ENCODE peak calls at places on chromosomes 11 and 22, in five cellular contexts. One of them, this sample, is unnamed.

GRCh38 chr11:5992604-5993251 is 5.9 kb upstream of the OR52L1 start:
- DNase-seq in Peyer's patch: no peak
- DNase-seq in tibial artery: no peak
- DNase-seq in cardiac muscle cell: peak; percentile 13
- DNase-seq in breast epithelium: no peak
- DNase-seq in this sample: no peak

GRCh38 chr22:20430101-20430640 is 7.5 kb downstream of the SCARF2 start:
- DNase-seq in Peyer's patch: peak; percentile 49
- DNase-seq in cardiac muscle cell: no peak
- DNase-seq in breast epithelium: no peak
- DNase-seq in tibial artery: no peak
- DNase-seq in this sample: no peak

GRCh38 chr11:134925432-134925831 is 513.4 kb upstream of the B3GAT1 start:
- DNase-seq in tibial artery: no peak
- DNase-seq in cardiac muscle cell: no peak
- DNase-seq in breast epithelium: no peak
- DNase-seq in Peyer's patch: no peak
- DNase-seq in this sample: no peak

GRCh38 chr11:34492806-34493414 is 20.7 kb downstream of the ELF5 start:
- DNase-seq in tibial artery: peak; percentile 79
- DNase-seq in Peyer's patch: no peak
- DNase-seq in cardiac muscle cell: peak; percentile 81
- DNase-seq in breast epithelium: peak; percentile 45
- DNase-seq in this sample: peak; percentile 74

GRCh38 chr11:75815345-75815983 is 454 bp downstream of the UVRAG start:
- DNase-seq in tibial artery: peak; percentile 36
- DNase-seq in Peyer's patch: no peak
- DNase-seq in cardiac muscle cell: no peak
- DNase-seq in breast epithelium: peak; percentile 45
- DNase-seq in this sample: peak; percentile 47

GRCh38 chr22:48594757-48595510 is 1232.7 kb downstream of the BRD1 start:
- DNase-seq in tibial artery: no peak
- DNase-seq in Peyer's patch: no peak
- DNase-seq in cardiac muscle cell: no peak
- DNase-seq in breast epithelium: no peak
- DNase-seq in this sample: no peak

GRCh38 chr11:75450826-75451783 is 18.1 kb upstream of the KLHL35 start:
- DNase-seq in cardiac muscle cell: peak; percentile 32
- DNase-seq in breast epithelium: no peak
- DNase-seq in tibial artery: no peak
- DNase-seq in Peyer's patch: no peak
- DNase-seq in this sample: no peak

GRCh38 chr11:2888266-2888968 is 2.8 kb upstream of the CDKN1C start:
- DNase-seq in breast epithelium: peak; percentile 90
- DNase-seq in Peyer's patch: peak; percentile 95
- DNase-seq in cardiac muscle cell: peak; percentile 95
- DNase-seq in tibial artery: peak; percentile 95
- DNase-seq in this sample: peak; percentile 96

GRCh38 chr11:1285876-1286275 is 23.6 kb downstream of the TOLLIP start:
- DNase-seq in Peyer's patch: no peak
- DNase-seq in breast epithelium: no peak
- DNase-seq in tibial artery: no peak
- DNase-seq in cardiac muscle cell: no peak
- DNase-seq in this sample: no peak

GRCh38 chr11:71563401-71563800 is 2.0 kb upstream of the KRTAP5-10 start:
- DNase-seq in cardiac muscle cell: peak; percentile 62
- DNase-seq in Peyer's patch: no peak
- DNase-seq in tibial artery: no peak
- DNase-seq in breast epithelium: no peak
- DNase-seq in this sample: no peak

GRCh38 chr11:121063728-121064127 is 37.3 kb upstream of the TECTA start:
- DNase-seq in cardiac muscle cell: peak; percentile 16
- DNase-seq in Peyer's patch: no peak
- DNase-seq in breast epithelium: no peak
- DNase-seq in tibial artery: no peak
- DNase-seq in this sample: no peak

GRCh38 chr11:111819161-111820058 is 52.0 kb downstream of the ALG9 start:
- DNase-seq in cardiac muscle cell: no peak
- DNase-seq in tibial artery: peak; percentile 41
- DNase-seq in breast epithelium: no peak
- DNase-seq in Peyer's patch: no peak
- DNase-seq in this sample: peak; percentile 65

GRCh38 chr11:120973501-120973900 is 50.4 kb upstream of the TBCEL start:
- DNase-seq in breast epithelium: no peak
- DNase-seq in tibial artery: no peak
- DNase-seq in Peyer's patch: no peak
- DNase-seq in cardiac muscle cell: no peak
- DNase-seq in this sample: no peak

GRCh38 chr22:24466831-24467249 is 28.3 kb upstream of the UPB1 start:
- DNase-seq in breast epithelium: no peak
- DNase-seq in Peyer's patch: no peak
- DNase-seq in tibial artery: peak; percentile 30
- DNase-seq in cardiac muscle cell: peak; percentile 62
- DNase-seq in this sample: no peak

GRCh38 chr11:10026514-10026913 is 267.5 kb downstream of the SBF2 start:
- DNase-seq in Peyer's patch: no peak
- DNase-seq in breast epithelium: no peak
- DNase-seq in tibial artery: no peak
- DNase-seq in cardiac muscle cell: no peak
- DNase-seq in this sample: no peak

GRCh38 chr22:46057206-46057605 is 80.2 kb upstream of the WNT7B start:
- DNase-seq in breast epithelium: peak; percentile 40
- DNase-seq in Peyer's patch: peak; percentile 36
- DNase-seq in tibial artery: peak; percentile 39
- DNase-seq in cardiac muscle cell: no peak
- DNase-seq in this sample: peak; percentile 25

GRCh38 chr11:126029805-126030204 is 32.9 kb downstream of the CDON start:
- DNase-seq in Peyer's patch: no peak
- DNase-seq in cardiac muscle cell: no peak
- DNase-seq in tibial artery: no peak
- DNase-seq in breast epithelium: no peak
- DNase-seq in this sample: no peak

GRCh38 chr11:108568183-108568858 is 25.2 kb downstream of the EXPH5 start:
- DNase-seq in Peyer's patch: no peak
- DNase-seq in tibial artery: no peak
- DNase-seq in cardiac muscle cell: no peak
- DNase-seq in breast epithelium: no peak
- DNase-seq in this sample: peak; percentile 52

GRCh38 chr22:32413715-32414114 is 1.7 kb upstream of the RTCB start:
- DNase-seq in tibial artery: no peak
- DNase-seq in Peyer's patch: no peak
- DNase-seq in cardiac muscle cell: peak; percentile 5
- DNase-seq in breast epithelium: no peak
- DNase-seq in this sample: no peak

GRCh38 chr11:20611445-20611844 is 12.0 kb downstream of the SLC6A5 start:
- DNase-seq in breast epithelium: no peak
- DNase-seq in Peyer's patch: no peak
- DNase-seq in tibial artery: no peak
- DNase-seq in cardiac muscle cell: no peak
- DNase-seq in this sample: no peak

GRCh38 chr22:31093090-31093850 is 12.2 kb downstream of the SMTN start:
- DNase-seq in breast epithelium: no peak
- DNase-seq in Peyer's patch: no peak
- DNase-seq in tibial artery: no peak
- DNase-seq in cardiac muscle cell: peak; percentile 76
- DNase-seq in this sample: peak; percentile 77

GRCh38 chr11:119741369-119742262 is 12.6 kb upstream of the NECTIN1 start:
- DNase-seq in cardiac muscle cell: peak; percentile 71
- DNase-seq in tibial artery: no peak
- DNase-seq in breast epithelium: no peak
- DNase-seq in Peyer's patch: peak; percentile 82
- DNase-seq in this sample: peak; percentile 69

GRCh38 chr22:49203863-49204598 is 623.6 kb downstream of the BRD1 start:
- DNase-seq in breast epithelium: no peak
- DNase-seq in Peyer's patch: no peak
- DNase-seq in cardiac muscle cell: no peak
- DNase-seq in tibial artery: peak; percentile 11
- DNase-seq in this sample: peak; percentile 23

GRCh38 chr11:2793781-2794418 is 91.7 kb downstream of the CDKN1C start:
- DNase-seq in tibial artery: peak; percentile 15
- DNase-seq in Peyer's patch: peak; percentile 31
- DNase-seq in cardiac muscle cell: no peak
- DNase-seq in breast epithelium: no peak
- DNase-seq in this sample: peak; percentile 19

GRCh38 chr11:58912124-58912523 is 27.2 kb upstream of the GLYATL1 start:
- DNase-seq in cardiac muscle cell: no peak
- DNase-seq in Peyer's patch: no peak
- DNase-seq in breast epithelium: no peak
- DNase-seq in tibial artery: no peak
- DNase-seq in this sample: no peak

GRCh38 chr11:66953431-66953833 is 4.8 kb downstream of the PC start:
- DNase-seq in breast epithelium: no peak
- DNase-seq in tibial artery: no peak
- DNase-seq in Peyer's patch: no peak
- DNase-seq in cardiac muscle cell: no peak
- DNase-seq in this sample: no peak

GRCh38 chr11:45021692-45022130 is 71.0 kb upstream of the TP53I11 start:
- DNase-seq in tibial artery: peak; percentile 89
- DNase-seq in cardiac muscle cell: peak; percentile 25
- DNase-seq in breast epithelium: peak; percentile 33
- DNase-seq in Peyer's patch: no peak
- DNase-seq in this sample: no peak

GRCh38 chr22:47625531-47626427 is 863.3 kb downstream of the TBC1D22A start:
- DNase-seq in Peyer's patch: no peak
- DNase-seq in tibial artery: no peak
- DNase-seq in cardiac muscle cell: no peak
- DNase-seq in breast epithelium: no peak
- DNase-seq in this sample: no peak

GRCh38 chr11:117910525-117910924 is 18.7 kb downstream of the TMPRSS13 start:
- DNase-seq in cardiac muscle cell: no peak
- DNase-seq in Peyer's patch: peak; percentile 12
- DNase-seq in tibial artery: no peak
- DNase-seq in breast epithelium: no peak
- DNase-seq in this sample: no peak

GRCh38 chr11:117220568-117220967 is 11.3 kb downstream of the PCSK7 start:
- DNase-seq in Peyer's patch: peak; percentile 49
- DNase-seq in cardiac muscle cell: no peak
- DNase-seq in breast epithelium: peak; percentile 71
- DNase-seq in tibial artery: peak; percentile 85
- DNase-seq in this sample: no peak

GRCh38 chr22:37739000-37739399 is 42.2 kb downstream of the TRIOBP start:
- DNase-seq in breast epithelium: peak; percentile 41
- DNase-seq in tibial artery: peak; percentile 58
- DNase-seq in cardiac muscle cell: no peak
- DNase-seq in Peyer's patch: no peak
- DNase-seq in this sample: no peak

GRCh38 chr22:50691521-50691920 is 18.9 kb downstream of the SHANK3 start:
- DNase-seq in breast epithelium: no peak
- DNase-seq in cardiac muscle cell: peak; percentile 45
- DNase-seq in Peyer's patch: no peak
- DNase-seq in tibial artery: peak; percentile 13
- DNase-seq in this sample: no peak

GRCh38 chr11:1636291-1636950 is 6.8 kb downstream of the KRTAP5-5 start:
- DNase-seq in tibial artery: no peak
- DNase-seq in Peyer's patch: no peak
- DNase-seq in cardiac muscle cell: no peak
- DNase-seq in breast epithelium: no peak
- DNase-seq in this sample: no peak

GRCh38 chr11:12137005-12137690 is 26.8 kb downstream of the MICAL2 start:
- DNase-seq in cardiac muscle cell: no peak
- DNase-seq in breast epithelium: peak; percentile 86
- DNase-seq in Peyer's patch: peak; percentile 80
- DNase-seq in tibial artery: no peak
- DNase-seq in this sample: peak; percentile 51
- H3K27ac ChIP-seq in cardiac muscle cell: peak overlapping the region; percentile 62
- H3K27ac ChIP-seq in breast epithelium: peak overlapping the region; percentile 81
- H3K27ac ChIP-seq in Peyer's patch: peak overlapping the region; percentile 27
- H3K27ac ChIP-seq in tibial artery: peak overlapping the region; percentile 89
- H3K27ac ChIP-seq in this sample: peak overlapping the region; percentile 83

DNA sequence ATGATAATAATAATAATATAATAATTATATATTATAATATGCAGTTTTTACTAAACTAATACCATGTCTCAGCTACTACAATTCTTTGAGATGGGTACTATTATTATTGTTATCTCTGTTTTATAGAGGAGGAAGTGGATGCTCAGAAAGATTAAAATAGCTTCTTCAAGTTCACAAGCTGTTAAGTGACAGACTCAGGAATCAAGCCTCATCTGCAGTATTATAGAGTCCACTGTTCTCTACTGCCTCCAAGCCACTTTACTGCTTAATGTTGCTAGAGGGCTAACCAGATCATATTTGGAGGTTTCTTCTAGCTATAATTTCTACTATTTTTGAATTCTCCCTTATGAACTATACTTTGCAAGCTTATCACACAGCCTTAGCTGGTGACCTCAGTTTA is 62.7 kb downstream of the CSTPP1 start:
- DNase-seq in tibial artery: no peak
- DNase-seq in cardiac muscle cell: no peak
- DNase-seq in Peyer's patch: no peak
- DNase-seq in breast epithelium: no peak
- DNase-seq in this sample: no peak
- TF ChIP-seq CTCF in tibial artery: no peak
- TF ChIP-seq CTCF in cardiac muscle cell: no peak
- TF ChIP-seq CTCF in Peyer's patch: no peak
- TF ChIP-seq CTCF in breast epithelium: no peak
- TF ChIP-seq CTCF in this sample: no peak

GRCh38 chr11:70523384-70524095 is 125.2 kb downstream of the CTTN start:
- DNase-seq in breast epithelium: no peak
- DNase-seq in cardiac muscle cell: no peak
- DNase-seq in tibial artery: no peak
- DNase-seq in Peyer's patch: peak; percentile 33
- DNase-seq in this sample: no peak

GRCh38 chr11:70526116-70527045 is 128.1 kb downstream of the CTTN start:
- DNase-seq in breast epithelium: no peak
- DNase-seq in cardiac muscle cell: no peak
- DNase-seq in Peyer's patch: peak; percentile 38
- DNase-seq in tibial artery: no peak
- DNase-seq in this sample: no peak

GRCh38 chr11:70525466-70525865 is 127.1 kb downstream of the CTTN start:
- DNase-seq in cardiac muscle cell: no peak
- DNase-seq in breast epithelium: no peak
- DNase-seq in tibial artery: no peak
- DNase-seq in Peyer's patch: peak; percentile 21
- DNase-seq in this sample: no peak

GRCh38 chr11:70524096-70524922 is 126.0 kb downstream of the CTTN start:
- DNase-seq in cardiac muscle cell: no peak
- DNase-seq in breast epithelium: no peak
- DNase-seq in Peyer's patch: peak; percentile 30
- DNase-seq in tibial artery: no peak
- DNase-seq in this sample: no peak

DNA sequence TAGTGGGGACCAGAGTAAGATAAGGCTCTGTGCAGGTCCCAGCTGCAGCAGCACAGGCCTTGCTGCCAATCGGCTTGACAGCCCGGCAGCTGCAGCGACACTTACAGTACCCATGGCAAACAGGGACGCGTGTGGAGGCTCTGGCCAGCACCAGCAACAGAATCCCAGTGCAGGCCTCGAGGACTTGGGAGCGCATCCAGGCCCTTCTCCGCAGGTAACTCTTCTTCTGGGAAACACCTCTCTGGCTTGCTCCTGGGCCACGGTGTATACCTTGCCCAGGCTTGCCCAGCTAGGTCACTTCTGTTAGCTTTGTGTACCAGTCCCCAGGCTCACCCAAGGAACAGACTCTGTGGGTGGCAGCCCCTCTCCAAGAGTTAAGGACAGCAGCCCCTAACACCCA is 126.7 kb downstream of the CTTN start:
- DNase-seq in Peyer's patch: peak; percentile 32
- DNase-seq in cardiac muscle cell: no peak
- DNase-seq in tibial artery: no peak
- DNase-seq in breast epithelium: peak; percentile 53
- DNase-seq in this sample: no peak
- H3K4me3 ChIP-seq in Peyer's patch: no peak overlapping the region
- H3K4me3 ChIP-seq in cardiac muscle cell: no peak overlapping the region
- H3K4me3 ChIP-seq in tibial artery: no peak overlapping the region
- H3K4me3 ChIP-seq in breast epithelium: no peak overlapping the region
- H3K4me3 ChIP-seq in this sample: no peak overlapping the region

GRCh38 chr11:102469196-102469821 is 16.7 kb upstream of the TMEM123 start:
- DNase-seq in breast epithelium: peak; percentile 37
- DNase-seq in Peyer's patch: no peak
- DNase-seq in tibial artery: no peak
- DNase-seq in cardiac muscle cell: peak; percentile 27
- DNase-seq in this sample: no peak
- H3K27ac ChIP-seq in breast epithelium: peak overlapping the region; percentile 54
- H3K27ac ChIP-seq in Peyer's patch: no peak overlapping the region
- H3K27ac ChIP-seq in tibial artery: peak overlapping the region; percentile 11
- H3K27ac ChIP-seq in cardiac muscle cell: no peak overlapping the region
- H3K27ac ChIP-seq in this sample: no peak overlapping the region